ENCODE peak calls at places on chromosome 14, in ten cellular contexts. U is endodermal cell, X is uterus, Z is tibial artery, N is left ventricle myocardium inferior, K is neural progenitor cell, V is foreskin keratinocyte, B is upper lobe of left lung, Y is H7, P is cardiac muscle cell. S is an unnamed sample.
A peak's percentile ranks its signal among the peaks of the same experiment; 100 is the strongest.

GRCh38 chr14:104370256-104370870 is 209.2 kb upstream of the C14orf180 start:
- DNase-seq in V (no peak), P (peak; percentile 53), X (no peak), B (no peak), Y (peak; percentile 90), K (peak; percentile 72), U (peak; percentile 86), N (no peak), Z (no peak), S (no peak)

GRCh38 chr14:75981426-75981825 is 369 bp downstream of the TGFB3 start:
- DNase-seq in K (peak; percentile 55), P (peak; percentile 32), Y (peak; percentile 76), V (no peak), N (no peak), X (peak; percentile 36), Z (peak; percentile 35), B (peak; percentile 32), U (peak; percentile 67), S (no peak)

GRCh38 chr14:55120466-55121144 is 8.4 kb upstream of the LGALS3 start:
- DNase-seq in Y (no peak), U (no peak), Z (no peak), N (no peak), P (no peak), K (no peak), V (no peak), B (peak; percentile 49), X (no peak), S (no peak)

GRCh38 chr14:90545966-90546751 is 149.3 kb downstream of the CALM1 start:
- DNase-seq in X (no peak), N (peak; percentile 55), Y (peak; percentile 72), K (no peak), P (peak; percentile 71), U (no peak), Z (peak; percentile 36), V (no peak), B (no peak), S (no peak)

GRCh38 chr14:74960702-74961101 is 5.3 kb upstream of the PGF start:
- DNase-seq in K (no peak), Z (no peak), P (no peak), V (no peak), B (no peak), U (no peak), Y (no peak), X (no peak), N (no peak), S (no peak)

GRCh38 chr14:77039285-77040058 is 11.0 kb upstream of the IRF2BPL start:
- DNase-seq in X (no peak), B (no peak), U (no peak), Y (no peak), N (no peak), V (no peak), K (no peak), P (peak; percentile 40), Z (peak; percentile 31), S (no peak)

GRCh38 chr14:61737913-61738312 is 24.3 kb upstream of the SNAPC1 start:
- DNase-seq in K (no peak), Z (no peak), B (no peak), U (no peak), N (no peak), P (no peak), V (no peak), X (no peak), Y (no peak), S (no peak)

GRCh38 chr14:99899578-99900178 is 106.5 kb downstream of the EML1 start:
- DNase-seq in P (peak; percentile 30), Y (no peak), V (no peak), X (no peak), B (no peak), N (no peak), U (no peak), Z (no peak), K (no peak), S (no peak)

GRCh38 chr14:92341791-92342190 is 18.8 kb downstream of the SLC24A4 start:
- DNase-seq in N (no peak), K (no peak), U (no peak), Z (no peak), B (no peak), V (no peak), P (no peak), Y (no peak), X (no peak), S (no peak)

GRCh38 chr14:25015761-25016160 is 34.2 kb downstream of the STXBP6 start:
- DNase-seq in X (no peak), B (no peak), Y (no peak), Z (no peak), K (no peak), V (no peak), N (no peak), P (no peak), U (no peak), S (no peak)

GRCh38 chr14:85416771-85417170 is 113.2 kb upstream of the FLRT2 start:
- DNase-seq in P (no peak), U (no peak), B (no peak), K (no peak), Z (no peak), Y (no peak), N (no peak), V (peak; percentile 91), X (no peak), S (no peak)

GRCh38 chr14:61355892-61356325 is 34.5 kb downstream of the PRKCH start:
- DNase-seq in B (peak; percentile 79), Z (peak; percentile 52), U (peak; percentile 88), Y (peak; percentile 19), V (peak; percentile 96), X (peak; percentile 18), N (peak; percentile 31), K (no peak), P (no peak), S (no peak)

GRCh38 chr14:53845813-53846693 is 110.6 kb downstream of the BMP4 start:
- DNase-seq in V (peak; percentile 59), N (no peak), X (no peak), U (no peak), B (no peak), Y (no peak), K (no peak), Z (no peak), P (no peak), S (no peak)

GRCh38 chr14:47278233-47278842 is 397.1 kb downstream of the MDGA2 start:
- DNase-seq in P (peak; percentile 77), U (peak; percentile 90), K (peak; percentile 73), Y (peak; percentile 41), N (no peak), V (peak; percentile 33), Z (no peak), X (no peak), B (peak; percentile 49), S (no peak)

GRCh38 chr14:61528591-61529021 is 166.7 kb upstream of the HIF1A start:
- DNase-seq in K (no peak), V (peak; percentile 83), Z (no peak), B (no peak), U (no peak), Y (no peak), N (no peak), X (no peak), P (no peak), S (no peak)

GRCh38 chr14:51870620-51871019 is 10.2 kb downstream of the GNG2 start:
- DNase-seq in P (no peak), Z (no peak), K (no peak), V (no peak), N (no peak), X (no peak), Y (no peak), U (no peak), B (no peak), S (no peak)

GRCh38 chr14:97432586-97432985 is 635.4 kb downstream of the VRK1 start:
- DNase-seq in K (no peak), Y (no peak), Z (no peak), X (no peak), B (no peak), P (no peak), N (no peak), V (no peak), U (no peak), S (no peak)

DNA sequence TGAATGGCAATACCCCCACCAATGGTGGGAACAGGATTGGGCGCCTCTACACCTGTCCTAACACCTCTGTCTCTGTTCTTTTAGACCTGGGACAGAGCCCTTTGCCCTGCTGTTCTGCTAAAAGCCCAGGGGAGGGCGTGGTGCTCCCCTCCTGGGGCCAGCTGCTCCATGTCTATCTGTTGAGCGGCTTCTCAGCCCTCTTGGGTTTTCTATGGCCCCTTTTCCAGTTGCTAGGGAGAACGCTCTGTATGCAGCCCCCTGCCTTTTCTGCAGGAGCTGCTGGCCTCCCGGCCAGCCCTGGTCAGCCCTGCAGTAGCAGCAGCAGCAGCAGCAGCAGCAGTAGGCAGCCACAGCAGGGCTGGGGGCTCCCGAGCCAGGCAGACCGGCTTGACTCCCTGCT is 1.2 kb downstream of the RTL1 start:
- DNase-seq in Z (no peak), Y (peak; percentile 89), X (no peak), P (peak; percentile 32), U (peak; percentile 74), V (no peak), B (no peak), K (peak; percentile 64), N (no peak), S (no peak)
- H3K27me3 ChIP-seq in Z (peaks cover 71% of the 10 kb centered on the region), Y (peaks cover 30% of the 10 kb centered on the region), X (no peaks in the 10 kb centered on the region), P (peaks cover 53% of the 10 kb centered on the region), U (peaks cover 10% of the 10 kb centered on the region), V (peaks cover 20% of the 10 kb centered on the region), B (no peaks in the 10 kb centered on the region), K (peaks cover 14% of the 10 kb centered on the region), N (peaks cover 96% of the 10 kb centered on the region), S (no peaks in the 10 kb centered on the region)

GRCh38 chr14:105531088-105531957 is 4.9 kb downstream of the TMEM121 start:
- DNase-seq in Z (no peak), P (no peak), X (no peak), V (no peak), Y (peak; percentile 52), K (no peak), N (no peak), U (no peak), B (no peak), S (no peak)
- H3K27me3 ChIP-seq in Z (peaks cover 76% of the 10 kb centered on the region), P (no peaks in the 10 kb centered on the region), X (no peaks in the 10 kb centered on the region), V (peaks cover 35% of the 10 kb centered on the region), Y (peaks cover 24% of the 10 kb centered on the region), K (peaks cover 48% of the 10 kb centered on the region), N (peaks cover 41% of the 10 kb centered on the region), U (peaks cover 20% of the 10 kb centered on the region), B (peaks cover 3% of the 10 kb centered on the region), S (no peaks in the 10 kb centered on the region)

DNA sequence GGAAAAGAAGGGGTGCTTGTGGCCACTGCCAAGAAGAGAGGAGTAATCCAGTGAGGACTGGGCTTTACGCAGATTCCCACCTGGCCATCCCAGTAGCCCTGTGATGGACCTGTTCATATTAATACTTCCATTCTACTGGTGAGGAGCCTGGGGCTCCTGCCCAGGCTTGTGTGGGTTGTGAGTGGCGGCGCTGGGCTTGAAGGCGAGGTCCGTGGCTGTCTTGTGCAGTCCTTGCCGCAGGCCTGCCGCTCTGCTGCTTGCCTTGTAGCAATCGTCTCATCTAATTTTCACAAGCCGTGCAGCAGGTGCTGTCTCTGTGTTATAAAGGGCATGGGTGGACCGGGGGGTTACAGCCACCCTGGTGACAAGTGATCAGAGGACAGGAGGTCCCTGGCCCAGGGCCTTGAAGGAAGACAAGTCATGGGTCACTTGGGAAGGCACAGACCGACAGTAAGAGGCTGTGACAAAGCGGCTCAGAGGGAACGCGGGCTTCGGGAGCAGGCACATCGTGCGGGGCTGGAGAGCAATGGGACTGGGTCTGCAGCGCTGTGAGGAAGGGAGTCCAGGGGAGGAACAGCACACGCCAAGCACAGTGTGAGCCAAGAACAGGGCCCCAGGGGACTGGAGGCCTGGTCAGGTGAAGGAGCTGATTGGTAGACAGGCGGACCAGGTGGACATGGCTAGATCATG is 7.3 kb upstream of the BDKRB2 start:
- DNase-seq in N (no peak), K (no peak), Y (no peak), V (no peak), P (no peak), U (no peak), Z (no peak), B (no peak), X (no peak), S (no peak)
- H3K27me3 ChIP-seq in N (peaks cover 74% of the 10 kb centered on the region), K (no peaks in the 10 kb centered on the region), Y (no peaks in the 10 kb centered on the region), V (no peaks in the 10 kb centered on the region), P (no peaks in the 10 kb centered on the region), U (no peaks in the 10 kb centered on the region), Z (peaks cover 46% of the 10 kb centered on the region), B (no peaks in the 10 kb centered on the region), X (no peaks in the 10 kb centered on the region), S (no peaks in the 10 kb centered on the region)

GRCh38 chr14:30770376-30770775 is 104.0 kb upstream of the COCH start:
- DNase-seq in P (no peak), U (no peak), K (no peak), Y (no peak), N (no peak), B (no peak), X (no peak), V (no peak), Z (no peak), S (no peak)
- H3K27me3 ChIP-seq in P (no peaks in the 10 kb centered on the region), U (no peaks in the 10 kb centered on the region), K (no peaks in the 10 kb centered on the region), Y (no peaks in the 10 kb centered on the region), N (peaks cover 38% of the 10 kb centered on the region), B (no peaks in the 10 kb centered on the region), X (no peaks in the 10 kb centered on the region), V (peaks cover 35% of the 10 kb centered on the region), Z (peaks cover 3% of the 10 kb centered on the region), S (peaks cover 5% of the 10 kb centered on the region)

S was measured in BJ.